ENCODE peak calls at places on chromosomes 16 and 17, in ten cellular contexts. M is HCT116, D is fibroblast of pulmonary artery, S is ovary, G is suprapubic skin, Q is ascending aorta, Y is heart left ventricle, O is SK-N-SH, R is colonic mucosa, V is GM12864. B is an unnamed sample.

GRCh38 chr17:75412455-75413317 is 7.2 kb upstream of the GRB2 start:
- DNase-seq in Y (peak), G (no peak), O (peak), R (peak), S (peak), M (peak), V (no peak), D (peak), Q (peak), B (no peak)

GRCh38 chr17:57486978-57487377 is 230.7 kb downstream of the MSI2 start:
- DNase-seq in G (no peak), D (no peak), S (no peak), Y (no peak), O (no peak), M (no peak), V (no peak), Q (no peak), R (no peak), B (no peak)

GRCh38 chr16:619476-620100 is 11.2 kb upstream of the WFIKKN1 start:
- DNase-seq in O (no peak), M (no peak), S (no peak), Q (no peak), R (no peak), Y (no peak), G (no peak), D (no peak), V (no peak), B (no peak)

GRCh38 chr17:74132354-74132753 is 71.1 kb upstream of the RPL38 start:
- DNase-seq in M (no peak), G (no peak), O (no peak), D (no peak), S (no peak), V (no peak), Q (peak), R (no peak), Y (no peak), B (no peak)

GRCh38 chr17:45366691-45367090 is 49.9 kb upstream of the MAP3K14 start:
- DNase-seq in Y (no peak), G (peak), S (no peak), D (no peak), Q (peak), O (peak), V (no peak), M (no peak), R (no peak), B (no peak)

GRCh38 chr16:31527617-31528287 is at the start of gene AHSP:
- DNase-seq in R (no peak), Q (no peak), V (no peak), G (no peak), S (no peak), Y (no peak), M (no peak), O (no peak), D (no peak), B (no peak)

GRCh38 chr17:159609-160008 is 21.8 kb downstream of the DOC2B start:
- DNase-seq in O (no peak), D (no peak), G (no peak), V (no peak), Y (no peak), S (no peak), M (no peak), R (no peak), Q (no peak), B (no peak)

GRCh38 chr16:2026461-2027023 is at the start of gene NHERF2:
- DNase-seq in M (no peak), V (no peak), S (no peak), D (no peak), Y (peak), O (peak), R (no peak), Q (no peak), G (no peak), B (no peak)

GRCh38 chr16:75506567-75506966 is 11.3 kb upstream of the CHST6 start:
- DNase-seq in D (peak), V (no peak), R (peak), Y (no peak), O (no peak), M (peak), Q (peak), S (no peak), G (peak), B (peak)

GRCh38 chr16:77374384-77374783 is 60.5 kb downstream of the ADAMTS18 start:
- DNase-seq in Y (no peak), S (no peak), D (no peak), Q (no peak), R (no peak), V (no peak), M (no peak), O (no peak), G (no peak), B (no peak)

GRCh38 chr16:10993649-10994048 is 49.3 kb downstream of the CLEC16A start:
- DNase-seq in Q (no peak), Y (no peak), R (no peak), V (no peak), D (no peak), O (no peak), G (no peak), S (no peak), M (no peak), B (no peak)

GRCh38 chr17:67942810-67943209 is 53.5 kb downstream of the C17orf58 start:
- DNase-seq in O (peak), V (no peak), G (no peak), Q (no peak), M (no peak), Y (no peak), R (no peak), D (peak), S (no peak), B (no peak)

GRCh38 chr16:4936181-4936990 is 562 bp downstream of the PPL start:
- DNase-seq in D (no peak), Q (no peak), R (peak), O (peak), S (peak), Y (no peak), M (no peak), G (no peak), V (no peak), B (no peak)

GRCh38 chr16:68590201-68590994 is 51.3 kb downstream of the ZFP90 start:
- DNase-seq in S (peak), V (no peak), G (no peak), Y (peak), D (peak), O (peak), Q (no peak), M (peak), R (peak), B (no peak)

GRCh38 chr16:14338969-14339368 is 267.9 kb downstream of the MRTFB start:
- DNase-seq in G (no peak), D (no peak), Y (no peak), O (no peak), S (no peak), R (no peak), Q (no peak), M (no peak), V (no peak), B (no peak)

GRCh38 chr16:81758376-81758775 is 20.7 kb upstream of the PLCG2 start:
- DNase-seq in S (no peak), Y (no peak), R (no peak), O (no peak), G (no peak), D (peak), Q (no peak), V (no peak), M (peak), B (no peak)

GRCh38 chr17:5055543-5055942 is 20.3 kb upstream of the SLC52A1 start:
- DNase-seq in R (no peak), O (peak), Q (no peak), S (no peak), D (no peak), V (no peak), G (no peak), M (no peak), Y (no peak), B (no peak)

GRCh38 chr17:27896656-27897055 is 3.5 kb upstream of the LYRM9 start:
- DNase-seq in O (no peak), G (no peak), Y (no peak), R (no peak), Q (no peak), M (no peak), S (no peak), V (no peak), D (no peak), B (peak)

GRCh38 chr16:55508941-55509920 is at the start of gene LPCAT2:
- DNase-seq in D (peak), S (peak), O (peak), V (no peak), R (peak), Y (peak), G (peak), M (peak), Q (peak), B (no peak)

GRCh38 chr16:14375132-14375491 is 254.9 kb downstream of the PARN start:
- DNase-seq in D (peak), Y (no peak), V (no peak), M (no peak), S (no peak), R (no peak), Q (no peak), O (no peak), G (no peak), B (no peak)

GRCh38 chr17:79608729-79609039 is 2.2 kb downstream of the RBFOX3 start:
- DNase-seq in V (no peak), R (no peak), D (no peak), S (no peak), O (no peak), Q (no peak), G (no peak), Y (no peak), M (no peak), B (no peak)

GRCh38 chr16:12339686-12340085 is 363.2 kb downstream of the SNX29 start:
- DNase-seq in S (no peak), R (no peak), O (no peak), V (no peak), G (no peak), M (no peak), Q (no peak), D (no peak), Y (no peak), B (no peak)

GRCh38 chr17:16419929-16420271 is 4.5 kb downstream of the TRPV2 start:
- DNase-seq in O (no peak), M (no peak), Q (no peak), D (peak), R (no peak), G (no peak), S (no peak), Y (no peak), V (no peak), B (peak)

GRCh38 chr17:44826123-44826790 is 3.8 kb downstream of the GJC1 start:
- DNase-seq in R (no peak), V (no peak), D (no peak), S (no peak), Y (no peak), G (no peak), O (no peak), Q (no peak), M (no peak), B (peak)

GRCh38 chr16:88975511-88976061 is 1.4 kb downstream of the CBFA2T3 start:
- DNase-seq in V (no peak), R (no peak), O (no peak), S (no peak), M (no peak), G (no peak), Y (no peak), D (no peak), Q (no peak), B (no peak)
- H3K4me3 ChIP-seq in V (peak), R (peak), O (no peak), S (no peak), M (no peak), G (peak), Y (peak), D (no peak), Q (no peak), B (no peak)

DNA sequence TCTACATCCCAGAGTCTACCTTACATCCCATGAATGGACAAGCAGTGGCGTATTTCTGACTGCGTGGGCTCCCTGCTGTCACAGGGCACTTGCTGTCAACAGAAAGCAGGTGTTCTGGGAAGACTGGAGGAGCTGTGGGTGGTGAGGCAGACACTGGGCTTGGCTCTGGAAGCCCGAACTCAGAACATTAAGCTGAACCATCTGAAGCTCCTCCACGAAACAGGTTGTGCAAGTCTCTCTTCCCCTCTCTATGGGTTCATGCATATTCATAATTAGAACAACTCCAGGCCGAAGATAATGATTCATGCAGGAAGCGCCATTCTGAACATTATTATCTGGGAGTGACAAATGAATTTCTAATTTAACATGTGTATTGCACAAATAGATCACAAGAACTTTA is 407.6 kb downstream of the XYLT1 start:
- DNase-seq in Y (no peak), V (no peak), D (no peak), R (no peak), M (no peak), O (no peak), S (no peak), Q (no peak), G (no peak), B (no peak)
- TF ChIP-seq CTCF in Y (no peak), V (no peak), D (no peak), R (no peak), M (no peak), O (no peak), S (no peak), Q (no peak), G (no peak), B (no peak)

DNA sequence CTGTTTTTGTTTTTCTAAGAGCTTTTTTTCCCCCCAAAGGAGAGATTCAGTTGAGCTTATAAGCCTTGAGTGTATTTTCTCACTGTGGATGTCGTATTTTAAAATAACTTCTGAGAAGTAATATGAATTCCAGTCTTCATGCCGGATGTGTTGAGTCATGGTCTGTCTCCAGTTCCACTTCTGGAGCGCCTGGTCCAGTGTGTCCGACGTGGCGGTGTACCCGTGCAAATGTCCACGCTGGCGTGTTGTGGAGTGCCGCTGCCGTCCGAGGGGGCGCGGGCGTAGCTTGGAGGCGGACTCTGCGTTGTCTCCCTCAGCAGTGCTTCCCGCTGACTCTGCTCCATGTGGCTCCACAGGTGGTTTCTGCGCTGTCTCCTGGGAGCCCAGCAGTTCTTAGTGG is 60.9 kb upstream of the ZNF750 start:
- DNase-seq in D (no peak), R (no peak), V (no peak), Y (no peak), O (no peak), Q (no peak), M (no peak), S (no peak), G (no peak), B (no peak)
- H3K4me3 ChIP-seq in D (no peak), R (no peak), V (no peak), Y (no peak), O (no peak), Q (no peak), M (no peak), S (no peak), G (no peak), B (no peak)

DNA sequence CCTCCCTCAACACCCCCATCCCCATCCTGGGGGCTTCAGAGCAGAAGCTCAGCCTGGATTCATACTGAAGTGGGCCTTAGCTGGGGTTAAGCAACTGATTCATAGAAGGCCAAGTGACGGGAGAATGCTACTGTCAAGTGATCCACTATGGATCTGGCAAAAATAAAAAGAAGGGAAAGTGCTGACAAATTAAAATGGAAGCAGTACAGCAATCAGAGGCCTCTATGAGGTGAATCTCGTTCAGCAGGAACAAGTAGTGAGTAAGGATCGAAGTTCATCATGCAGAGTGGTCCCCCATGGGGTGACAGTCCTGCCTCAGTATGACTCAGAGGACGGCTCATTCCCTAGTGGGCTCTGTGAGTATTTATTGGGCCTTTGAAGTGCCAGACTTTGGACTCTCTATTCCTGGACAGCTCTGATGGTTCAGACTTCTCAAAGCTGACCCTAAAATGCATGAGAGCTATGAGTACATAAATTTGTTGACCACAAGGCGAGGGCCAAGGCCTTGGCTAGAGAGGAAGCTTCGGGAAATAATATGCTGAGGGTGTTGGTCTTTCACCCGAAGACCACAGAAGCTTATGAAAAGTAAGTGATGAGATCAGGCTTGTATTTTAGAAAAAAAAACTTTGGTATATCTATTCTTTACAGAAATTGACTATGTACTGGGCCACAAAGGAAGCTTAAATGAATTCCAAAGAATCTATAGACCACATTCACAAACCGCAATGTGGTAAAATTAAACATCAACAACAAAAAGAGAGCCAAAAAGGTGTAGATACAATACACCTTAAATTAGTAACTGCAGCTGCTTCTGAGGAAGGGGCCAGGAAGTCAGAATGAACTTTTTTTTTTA is 5.3 kb upstream of the NSMCE1 start:
- DNase-seq in V (no peak), R (peak), Y (no peak), O (no peak), D (no peak), Q (no peak), G (no peak), S (no peak), M (peak), B (peak)
- TF ChIP-seq CTCF in V (no peak), R (no peak), Y (no peak), O (no peak), D (no peak), Q (no peak), G (no peak), S (no peak), M (no peak), B (peak)

GRCh38 chr17:32873114-32873513 is 3.8 kb downstream of the MYO1D start:
- DNase-seq in G (no peak), R (no peak), V (no peak), D (no peak), Y (no peak), Q (no peak), S (no peak), M (no peak), O (no peak), B (no peak)

GRCh38 chr17:32876414-32877163 is at the start of gene MYO1D:
- DNase-seq in M (peak), O (peak), Q (peak), G (peak), Y (peak), R (peak), D (no peak), V (no peak), S (peak), B (no peak)

GRCh38 chr17:32877164-32877764 is 340 bp upstream of the MYO1D start:
- DNase-seq in Q (peak), Y (peak), D (peak), S (peak), M (peak), R (peak), V (peak), O (peak), G (peak), B (no peak)

GRCh38 chr17:32875904-32876413 is 965 bp downstream of the MYO1D start:
- DNase-seq in M (no peak), Q (no peak), D (peak), O (no peak), S (no peak), G (no peak), R (no peak), V (no peak), Y (no peak), B (no peak)

DNA sequence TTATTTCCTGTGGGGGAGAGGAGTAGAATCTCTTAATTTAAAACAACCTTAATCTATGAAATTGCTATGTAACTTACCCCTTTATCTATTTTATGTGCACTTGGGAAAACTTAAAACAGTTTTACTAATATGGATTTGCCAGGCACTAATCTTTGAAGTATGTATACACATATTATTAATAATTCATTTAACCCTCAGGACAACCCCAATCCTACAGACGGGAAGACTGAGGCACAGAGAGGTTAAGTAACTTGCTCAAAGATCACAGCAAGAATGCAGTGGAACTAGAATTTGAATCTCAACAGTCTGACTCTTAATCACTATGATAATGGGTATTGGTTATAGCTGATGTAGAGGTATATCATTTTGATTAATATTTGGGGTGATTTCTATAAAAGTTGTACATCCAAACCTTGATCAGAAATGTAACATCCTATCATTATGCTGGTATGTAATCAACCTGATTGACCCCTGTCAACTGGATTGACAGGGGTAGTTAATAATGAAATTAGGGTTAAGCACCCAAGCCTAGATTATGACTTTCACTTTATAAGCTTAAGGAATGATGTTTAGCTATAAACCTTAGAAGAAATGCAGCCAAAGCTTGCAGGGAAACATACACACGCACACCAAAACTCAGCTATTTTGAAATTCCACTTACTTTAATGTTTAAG is 1.6 kb downstream of the MYO1D start:
- DNase-seq in R (no peak), S (no peak), V (no peak), M (no peak), O (no peak), Y (no peak), D (no peak), Q (no peak), G (no peak), B (no peak)
- H3K4me3 ChIP-seq in R (peak), S (peak), V (peak), M (peak), O (peak), Y (peak), D (no peak), Q (peak), G (peak), B (peak)

GRCh38 chr17:30969989-30970680 is 704 bp upstream of the RNF135 start:
- DNase-seq in V (no peak), O (no peak), Y (no peak), M (no peak), S (no peak), R (peak), D (peak), Q (peak), G (peak), B (no peak)
- TF ChIP-seq CTCF in V (no peak), O (no peak), Y (no peak), M (no peak), S (no peak), R (no peak), D (no peak), Q (no peak), G (no peak), B (peak)

GRCh38 chr17:37299257-37299985 is 76.4 kb upstream of the C17orf78 start:
- DNase-seq in V (no peak), G (no peak), R (no peak), Q (no peak), S (no peak), D (peak), O (no peak), M (no peak), Y (no peak), B (no peak)
- H3K4me3 ChIP-seq in V (no peak), G (peak), R (no peak), Q (no peak), S (no peak), D (peak), O (no peak), M (no peak), Y (peak), B (no peak)

DNA sequence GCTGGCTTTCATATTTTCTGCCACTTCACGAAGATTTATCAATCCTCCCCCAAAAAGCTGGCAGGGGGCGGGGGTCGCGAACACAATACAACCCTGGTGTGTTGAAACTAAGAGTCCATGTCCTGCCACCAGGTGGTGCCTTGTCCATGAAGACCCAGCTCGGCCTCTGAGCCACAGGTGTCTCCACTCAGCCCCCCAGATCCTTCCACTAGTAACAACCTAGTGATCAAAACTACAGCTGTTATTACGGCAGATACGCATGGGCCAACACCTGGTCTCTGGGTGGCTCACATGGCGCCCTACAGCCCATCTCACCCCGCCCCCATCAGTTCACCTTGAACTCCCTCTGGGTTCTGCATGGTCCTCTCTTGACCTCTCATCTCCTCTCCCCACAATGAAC is 27.7 kb downstream of the USP7 start:
- DNase-seq in R (no peak), V (no peak), D (no peak), M (no peak), Y (no peak), S (no peak), Q (no peak), O (peak), G (no peak), B (no peak)
- TF ChIP-seq CTCF in R (no peak), V (peak), D (peak), M (no peak), Y (no peak), S (no peak), Q (no peak), O (no peak), G (no peak), B (peak)

GRCh38 chr16:53952215-53953208 is 248.6 kb downstream of the FTO start:
- DNase-seq in Q (no peak), S (no peak), V (peak), M (no peak), R (no peak), O (no peak), D (peak), G (no peak), Y (no peak), B (peak)
- H3K4me3 ChIP-seq in Q (no peak), S (no peak), V (no peak), M (no peak), R (no peak), O (peak), D (peak), G (no peak), Y (no peak), B (no peak)

B was measured in epithelial cell of proximal tubule.